ENCODE peak calls at places on chromosomes 11 and 22, in four cellular contexts. Y is sigmoid colon, U is coronary artery, P is lung. S is an unnamed sample.

GRCh38 chr11:122922893-122923292 is 40.3 kb downstream of the JHY start:
- DNase-seq in P (no peak), U (no peak), Y (no peak), S (no peak)

GRCh38 chr11:15159085-15159484 is 44.4 kb downstream of the INSC start:
- DNase-seq in Y (no peak), U (no peak), P (no peak), S (no peak)

GRCh38 chr11:29623144-29623722 is 393.6 kb downstream of the KCNA4 start:
- DNase-seq in P (no peak), U (no peak), Y (no peak), S (no peak)

GRCh38 chr11:112785104-112785503 is 176.1 kb upstream of the NCAM1 start:
- DNase-seq in U (peak), Y (no peak), P (no peak), S (no peak)

GRCh38 chr11:33867996-33868645 is 23.8 kb downstream of the LMO2 start:
- DNase-seq in P (no peak), U (no peak), Y (no peak), S (no peak)

GRCh38 chr11:134589155-134589554 is 177.1 kb upstream of the B3GAT1 start:
- DNase-seq in P (peak), U (peak), Y (no peak), S (peak)

GRCh38 chr22:27195104-27195503 is 537.7 kb downstream of the MIAT start:
- DNase-seq in Y (peak), U (peak), P (no peak), S (no peak)

GRCh38 chr11:87878373-87878779 is 296.9 kb downstream of the RAB38 start:
- DNase-seq in P (no peak), Y (no peak), U (no peak), S (no peak)

GRCh38 chr11:44949160-44950035 is 1.3 kb downstream of the TP53I11 start:
- DNase-seq in U (no peak), Y (no peak), P (peak), S (no peak)

GRCh38 chr11:27464155-27464759 is 8.3 kb downstream of the LGR4 start:
- DNase-seq in U (no peak), Y (no peak), P (no peak), S (no peak)

GRCh38 chr11:62245271-62245753 is 3.3 kb downstream of the SCGB1D2 start:
- DNase-seq in Y (no peak), U (no peak), P (no peak), S (no peak)

DNA sequence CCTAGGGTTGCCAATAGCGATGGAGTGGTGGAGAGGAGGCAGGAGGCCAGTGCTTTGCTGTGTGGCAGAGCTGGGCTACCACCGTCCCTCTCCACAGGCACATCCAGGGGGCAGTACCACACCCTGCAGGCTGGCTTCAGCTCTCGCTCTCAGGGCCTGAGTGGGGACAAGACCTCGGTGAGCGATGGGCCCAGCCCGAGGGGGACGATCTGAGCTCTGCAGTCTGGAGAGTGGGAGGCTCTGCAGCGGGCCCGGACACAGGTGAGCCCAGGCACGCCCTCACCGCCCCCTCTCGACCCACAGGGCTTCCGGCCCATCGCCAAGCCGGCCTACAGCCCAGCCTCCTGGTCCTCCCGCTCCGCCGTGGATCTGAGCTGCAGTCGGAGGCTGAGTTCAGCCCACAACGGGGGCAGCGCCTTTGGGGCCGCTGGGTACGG is 2.5 kb downstream of the PKP3 start:
- DNase-seq in U (no peak), P (no peak), Y (no peak), S (no peak)
- H3K4me3 ChIP-seq in U (peak), P (peak), Y (peak), S (peak)

GRCh38 chr22:41781508-41781906 is 19.0 kb upstream of the CCDC134 start:
- DNase-seq in P (no peak), Y (no peak), U (no peak), S (no peak)
- H3K27ac ChIP-seq in P (peak), Y (no peak), U (no peak), S (no peak)

DNA sequence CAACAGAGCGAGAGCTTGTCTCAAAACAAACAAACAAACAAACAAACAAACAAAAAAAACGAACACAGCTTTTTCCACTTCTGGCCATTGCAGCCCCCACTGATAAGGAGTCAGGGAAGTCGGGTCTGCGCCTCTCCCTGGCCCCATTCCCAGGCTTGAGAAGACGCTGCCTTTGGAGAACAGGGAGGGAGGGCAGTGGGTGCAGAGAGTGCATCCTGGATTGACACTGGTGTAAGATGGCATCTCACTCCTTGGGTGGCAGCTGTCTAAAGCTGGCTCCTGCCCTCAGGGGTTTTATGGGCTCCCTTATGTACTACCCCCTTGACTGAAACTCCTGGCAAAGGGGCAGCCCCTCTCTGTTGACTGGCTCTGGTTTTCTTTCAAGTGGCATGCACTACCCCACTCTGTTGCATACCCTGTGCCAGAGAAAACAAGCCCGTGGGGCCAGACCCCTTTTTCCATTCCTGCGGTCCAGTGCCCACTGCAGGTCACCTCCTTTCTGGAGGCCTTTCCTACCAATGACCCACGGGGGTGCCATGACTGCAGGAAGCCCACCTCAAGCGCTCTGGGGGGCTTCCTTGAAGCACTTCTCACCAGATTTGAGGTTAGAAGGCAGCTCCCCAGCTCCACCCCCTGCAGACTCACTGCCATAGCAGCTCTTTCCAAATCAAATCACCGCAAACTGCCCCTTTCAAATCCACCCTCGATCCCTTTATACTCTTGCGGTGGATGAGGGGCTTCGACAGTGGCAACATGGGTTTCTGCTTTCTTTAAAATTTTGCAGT is 12.7 kb downstream of the DRAP1 start:
- DNase-seq in U (no peak), Y (no peak), P (no peak), S (no peak)
- TF ChIP-seq CTCF in U (no peak), Y (no peak), P (no peak), S (no peak)

GRCh38 chr11:64893194-64894069 is 15.0 kb upstream of the EHD1 start:
- DNase-seq in Y (no peak), P (no peak), U (no peak), S (no peak)
- H3K4me3 ChIP-seq in Y (peak), P (no peak), U (no peak), S (no peak)

GRCh38 chr22:19663821-19664325 is 50.4 kb upstream of the SEPTIN5 start:
- DNase-seq in Y (no peak), U (no peak), P (no peak), S (peak)
- H3K27ac ChIP-seq in Y (no peak), U (no peak), P (no peak), S (no peak)

GRCh38 chr11:129391350-129391749 is 15.7 kb downstream of the BARX2 start:
- DNase-seq in Y (no peak), U (no peak), P (no peak), S (no peak)
- TF ChIP-seq CTCF in Y (no peak), U (no peak), P (no peak), S (no peak)

GRCh38 chr11:128516886-128517285 is 70.5 kb downstream of the ETS1 start:
- DNase-seq in Y (no peak), P (no peak), U (no peak), S (no peak)

GRCh38 chr11:128517457-128518230 is 69.7 kb downstream of the ETS1 start:
- DNase-seq in P (no peak), U (no peak), Y (no peak), S (no peak)

GRCh38 chr11:128520206-128520885 is 67.0 kb downstream of the ETS1 start:
- DNase-seq in U (no peak), P (no peak), Y (no peak), S (no peak)

GRCh38 chr11:128519353-128519752 is 68.0 kb downstream of the ETS1 start:
- DNase-seq in P (no peak), Y (no peak), U (no peak), S (no peak)

GRCh38 chr11:128518493-128519207 is 68.7 kb downstream of the ETS1 start:
- DNase-seq in U (no peak), P (no peak), Y (no peak), S (no peak)
- H3K4me3 ChIP-seq in U (peak), P (peak), Y (peak), S (peak)

GRCh38 chr11:65700377-65700776 is 11.7 kb upstream of the KAT5 start:
- DNase-seq in U (no peak), P (no peak), Y (no peak), S (no peak)

GRCh38 chr11:65698205-65698604 is 13.8 kb upstream of the KAT5 start:
- DNase-seq in Y (no peak), U (no peak), P (no peak), S (no peak)

GRCh38 chr11:65699306-65699705 is 12.7 kb upstream of the KAT5 start:
- DNase-seq in Y (no peak), U (no peak), P (no peak), S (no peak)

GRCh38 chr11:65695459-65696241 is 16.4 kb upstream of the KAT5 start:
- DNase-seq in Y (no peak), U (no peak), P (no peak), S (no peak)

DNA sequence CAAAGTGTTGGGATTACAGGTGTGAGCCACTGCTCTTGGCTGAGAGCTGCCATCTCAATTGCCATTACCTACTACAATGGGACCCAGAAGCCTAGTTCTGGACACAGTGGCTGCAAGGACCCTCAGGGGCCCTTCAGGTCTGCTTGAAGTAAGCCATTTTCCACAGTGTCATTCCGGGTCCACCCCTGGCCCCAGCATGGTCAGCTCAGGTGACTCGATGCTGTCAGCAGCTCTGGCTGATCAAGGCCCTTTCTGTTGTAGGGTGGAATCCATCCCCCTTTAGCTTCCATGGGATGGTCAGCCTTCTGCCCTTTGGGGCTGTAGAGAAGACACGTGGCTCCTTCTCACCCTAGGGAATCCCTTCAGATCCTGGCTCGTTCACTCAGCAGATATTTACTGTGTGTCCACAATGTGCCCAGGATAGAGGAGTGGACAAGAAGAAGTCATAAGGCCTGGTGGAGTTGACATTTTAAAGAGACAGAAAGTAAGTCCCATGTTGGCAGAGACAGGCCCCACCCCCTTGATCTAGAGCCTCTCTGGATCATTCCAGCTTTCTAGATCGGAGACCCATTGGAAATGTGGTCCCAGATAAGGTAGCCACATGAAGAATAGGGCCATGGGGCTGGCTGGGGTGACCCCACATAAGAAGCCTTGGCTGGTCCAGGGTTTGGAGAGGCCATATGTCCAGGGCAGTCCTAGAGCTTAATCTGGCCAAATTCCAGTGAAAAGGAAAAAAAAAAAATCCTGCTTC is 15.1 kb upstream of the KAT5 start:
- DNase-seq in U (no peak), Y (no peak), P (no peak), S (no peak)
- H3K27ac ChIP-seq in U (no peak), Y (no peak), P (no peak), S (no peak)

DNA sequence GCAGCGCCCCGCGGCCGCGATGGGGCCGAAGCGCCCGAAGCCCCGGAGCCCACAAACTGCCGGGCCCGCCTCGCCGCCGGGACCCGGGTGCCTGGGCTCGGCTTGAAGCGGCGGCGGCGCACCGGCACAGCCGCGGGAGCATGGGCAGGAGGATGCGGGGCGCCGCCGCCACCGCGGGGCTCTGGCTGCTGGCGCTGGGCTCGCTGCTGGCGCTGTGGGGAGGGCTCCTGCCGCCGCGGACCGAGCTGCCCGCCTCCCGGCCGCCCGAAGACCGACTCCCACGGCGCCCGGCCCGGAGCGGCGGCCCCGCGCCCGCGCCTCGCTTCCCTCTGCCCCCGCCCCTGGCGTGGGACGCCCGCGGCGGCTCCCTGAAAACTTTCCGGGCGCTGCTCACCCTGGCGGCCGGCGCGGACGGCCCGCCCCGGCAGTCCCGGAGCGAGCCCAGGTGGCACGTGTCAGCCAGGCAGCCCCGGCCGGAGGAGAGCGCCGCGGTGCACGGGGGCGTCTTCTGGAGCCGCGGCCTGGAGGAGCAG is 303 bp downstream of the FJX1 start:
- DNase-seq in Y (peak), U (no peak), P (peak), S (no peak)
- TF ChIP-seq CTCF in Y (no peak), U (no peak), P (no peak), S (no peak)